ENCODE peak calls at places on chromosomes 3 and 15, in ten cellular contexts. P is PC-9; O is lung; H is sigmoid colon; Z is pancreas; Y is neuronal stem cell; G is heart right ventricle; B is CD4-positive, CD25-positive, alpha-beta regulatory T cell; U is transverse colon; K is astrocyte. E is an unnamed sample.

GRCh38 chr15:39542385-39543065 is 38.4 kb upstream of the THBS1 start:
- DNase-seq in P (no peak), B (no peak), K (no peak), G (no peak), Z (no peak), Y (no peak), O (no peak), U (no peak), H (no peak), E (no peak)

GRCh38 chr3:14231998-14232501 is 53.4 kb downstream of the LSM3 start:
- DNase-seq in Z (no peak), B (no peak), U (no peak), H (no peak), O (no peak), P (no peak), G (no peak), K (no peak), Y (no peak), E (no peak)

GRCh38 chr15:93028632-93029612 is 60.1 kb downstream of the RGMA start:
- DNase-seq in Y (no peak), P (no peak), H (peak; percentile 95), Z (peak; percentile 87), B (no peak), G (peak; percentile 86), U (peak; percentile 51), K (peak; percentile 89), O (peak; percentile 89), E (peak; percentile 94)

GRCh38 chr3:143975549-143976152 is 4.0 kb downstream of the DIPK2A start:
- DNase-seq in H (no peak), B (no peak), K (peak; percentile 52), U (no peak), G (no peak), Z (no peak), O (no peak), P (no peak), Y (peak; percentile 12), E (no peak)

GRCh38 chr3:31051226-31051625 is 156.8 kb upstream of the GADL1 start:
- DNase-seq in O (no peak), H (no peak), B (no peak), G (no peak), Z (no peak), U (no peak), Y (no peak), P (peak; percentile 61), K (no peak), E (no peak)

GRCh38 chr3:11195721-11196332 is 41.5 kb downstream of the HRH1 start:
- DNase-seq in G (no peak), U (no peak), Y (no peak), K (peak; percentile 64), B (no peak), P (no peak), O (no peak), Z (no peak), H (no peak), E (no peak)

GRCh38 chr3:157443873-157444770 is 7.5 kb downstream of the PTX3 start:
- DNase-seq in O (no peak), B (no peak), U (no peak), Y (no peak), H (no peak), Z (no peak), P (no peak), G (no peak), K (no peak), E (no peak)

GRCh38 chr3:42228796-42229195 is 37.2 kb downstream of the CCK start:
- DNase-seq in H (no peak), Y (no peak), O (no peak), K (no peak), B (no peak), G (no peak), U (no peak), Z (no peak), P (no peak), E (no peak)

GRCh38 chr3:197597335-197597734 is 41.6 kb upstream of the BDH1 start:
- DNase-seq in Z (no peak), O (no peak), G (no peak), U (no peak), H (no peak), Y (no peak), P (no peak), K (no peak), B (no peak), E (no peak)

GRCh38 chr15:68214838-68215234 is 9.7 kb upstream of the CALML4 start:
- DNase-seq in B (no peak), P (no peak), K (no peak), O (no peak), H (peak; percentile 41), Y (no peak), U (no peak), G (no peak), Z (no peak), E (no peak)
- H3K36me3 ChIP-seq in B (no peaks in the 10 kb centered on the region), P (no peaks in the 10 kb centered on the region), K (peaks cover 2% of the 10 kb centered on the region), O (no peaks in the 10 kb centered on the region), H (no peaks in the 10 kb centered on the region), Y (peaks cover 9% of the 10 kb centered on the region), U (no peaks in the 10 kb centered on the region), G (peaks cover 9% of the 10 kb centered on the region), Z (no peaks in the 10 kb centered on the region), E (peaks cover 4% of the 10 kb centered on the region)

GRCh38 chr3:189100866-189101265 is 70.9 kb upstream of the TPRG1 start:
- DNase-seq in H (no peak), Z (no peak), U (no peak), B (no peak), G (no peak), K (no peak), P (no peak), O (no peak), Y (no peak), E (no peak)

GRCh38 chr3:189101594-189101993 is 70.2 kb upstream of the TPRG1 start:
- DNase-seq in O (no peak), Y (no peak), H (no peak), U (no peak), G (no peak), K (no peak), P (no peak), B (no peak), Z (no peak), E (no peak)

GRCh38 chr3:189099505-189100290 is 72.1 kb upstream of the TPRG1 start:
- DNase-seq in H (peak; percentile 67), Z (no peak), G (peak; percentile 27), B (no peak), O (no peak), Y (no peak), U (no peak), K (no peak), P (no peak), E (peak; percentile 14)

GRCh38 chr3:189099031-189099471 is 72.7 kb upstream of the TPRG1 start:
- DNase-seq in Y (no peak), B (no peak), P (no peak), O (peak; percentile 62), H (peak; percentile 85), U (peak; percentile 17), G (peak; percentile 86), Z (peak; percentile 21), K (no peak), E (peak; percentile 44)

DNA sequence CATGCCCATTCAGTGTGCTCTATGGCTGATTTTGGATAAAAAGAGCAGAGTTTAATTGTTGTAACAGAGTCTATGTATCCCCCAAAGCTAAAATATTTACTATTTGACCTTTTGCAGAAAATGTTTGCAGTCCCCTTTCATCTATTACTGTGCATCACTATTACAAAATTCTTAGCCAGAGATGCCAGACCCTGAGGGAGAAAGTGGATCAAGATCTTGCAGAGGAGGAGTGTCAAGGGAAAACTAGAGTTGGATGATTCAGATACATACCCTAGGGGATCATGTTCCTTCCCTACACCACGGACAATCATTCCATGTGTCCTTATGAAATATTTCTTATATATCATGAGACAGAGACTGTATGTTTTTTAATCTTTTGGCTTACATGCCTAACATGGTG is 68.6 kb upstream of the TPRG1 start:
- DNase-seq in Y (no peak), U (no peak), K (no peak), O (no peak), H (no peak), Z (no peak), B (no peak), P (no peak), G (no peak), E (no peak)
- H3K36me3 ChIP-seq in Y (no peaks in the 10 kb centered on the region), U (no peaks in the 10 kb centered on the region), K (no peaks in the 10 kb centered on the region), O (no peaks in the 10 kb centered on the region), H (no peaks in the 10 kb centered on the region), Z (no peaks in the 10 kb centered on the region), B (no peaks in the 10 kb centered on the region), P (no peaks in the 10 kb centered on the region), G (no peaks in the 10 kb centered on the region), E (no peaks in the 10 kb centered on the region)

DNA sequence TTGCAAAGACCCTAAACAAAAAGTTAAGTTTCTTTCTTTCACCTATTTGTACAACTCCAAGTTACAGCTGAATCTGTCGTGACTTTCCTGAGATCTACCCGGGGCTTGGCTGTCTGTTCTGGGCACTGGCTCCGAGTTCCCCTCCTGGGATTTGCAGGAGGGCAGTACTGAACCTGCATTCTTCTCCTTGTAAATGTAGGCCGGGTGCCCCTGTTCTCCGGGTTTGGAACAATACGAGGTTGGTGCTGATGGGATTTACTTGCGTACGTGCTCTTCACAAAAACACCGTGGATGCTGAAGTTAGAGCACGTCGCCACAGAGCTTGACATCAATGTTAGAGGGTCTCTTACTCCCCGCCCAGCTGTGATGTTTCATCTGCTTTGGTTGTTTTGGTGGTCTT is 48.1 kb downstream of the KLHL25 start:
- DNase-seq in U (no peak), K (no peak), P (no peak), G (no peak), B (no peak), H (peak; percentile 51), Y (no peak), Z (peak; percentile 9), O (no peak), E (no peak)
- H3K36me3 ChIP-seq in U (peaks cover 3% of the 10 kb centered on the region), K (peaks cover 29% of the 10 kb centered on the region), P (peaks cover 15% of the 10 kb centered on the region), G (peaks cover 73% of the 10 kb centered on the region), B (peaks cover 74% of the 10 kb centered on the region), H (peaks cover 17% of the 10 kb centered on the region), Y (peaks cover 23% of the 10 kb centered on the region), Z (peaks cover 76% of the 10 kb centered on the region), O (peaks cover 50% of the 10 kb centered on the region), E (peaks cover 74% of the 10 kb centered on the region)

GRCh38 chr3:190526787-190527767 is 13.2 kb downstream of the IL1RAP start:
- DNase-seq in Y (no peak), P (no peak), U (no peak), K (no peak), G (no peak), H (no peak), O (no peak), B (no peak), Z (no peak), E (peak; percentile 10)
- H3K36me3 ChIP-seq in Y (no peaks in the 10 kb centered on the region), P (no peaks in the 10 kb centered on the region), U (no peaks in the 10 kb centered on the region), K (no peaks in the 10 kb centered on the region), G (no peaks in the 10 kb centered on the region), H (no peaks in the 10 kb centered on the region), O (no peaks in the 10 kb centered on the region), B (peaks cover 5% of the 10 kb centered on the region), Z (no peaks in the 10 kb centered on the region), E (no peaks in the 10 kb centered on the region)

DNA sequence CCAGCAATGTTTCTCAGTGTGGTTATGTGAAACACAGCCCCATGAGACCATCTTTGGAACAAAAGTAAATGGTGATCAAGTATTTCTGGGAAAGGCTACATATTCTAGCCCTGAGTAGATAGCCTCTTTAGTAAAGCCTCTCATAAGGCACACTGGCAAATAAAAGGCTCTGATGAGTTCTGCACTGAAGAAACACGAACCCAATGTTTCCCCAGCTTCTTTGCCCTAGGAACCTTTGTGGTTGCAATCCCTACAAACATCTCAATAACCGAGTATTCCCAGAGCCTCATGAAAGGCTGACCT is 41.8 kb downstream of the RAB6B start:
- DNase-seq in H (no peak), Y (no peak), K (no peak), G (no peak), U (no peak), B (no peak), P (no peak), O (no peak), Z (no peak), E (no peak)
- H3K36me3 ChIP-seq in H (no peaks in the 10 kb centered on the region), Y (no peaks in the 10 kb centered on the region), K (no peaks in the 10 kb centered on the region), G (no peaks in the 10 kb centered on the region), U (no peaks in the 10 kb centered on the region), B (no peaks in the 10 kb centered on the region), P (no peaks in the 10 kb centered on the region), O (no peaks in the 10 kb centered on the region), Z (no peaks in the 10 kb centered on the region), E (no peaks in the 10 kb centered on the region)